ENCODE peak calls at places on chromosome 9, in six cellular contexts. S, D, I, W, Z and Q are unnamed samples.

GRCh38 chr9:22683393-22684075 is 236.9 kb downstream of the DMRTA1 start:
- DNase-seq in I (no peak), W (peak), D (peak), S (peak), Z (peak), Q (no peak)

GRCh38 chr9:73685786-73686185 is 534.1 kb downstream of the ANXA1 start:
- DNase-seq in W (no peak), D (no peak), S (no peak), Z (no peak), I (no peak), Q (no peak)

GRCh38 chr9:96490534-96491078 is 40.6 kb downstream of the HABP4 start:
- DNase-seq in I (no peak), W (no peak), D (no peak), S (no peak), Z (no peak), Q (no peak)

GRCh38 chr9:109321727-109322126 is 868 bp upstream of the EPB41L4B start:
- DNase-seq in Z (no peak), W (no peak), I (no peak), D (no peak), S (no peak), Q (no peak)

GRCh38 chr9:123769723-123770122 is 160.2 kb downstream of the DENND1A start:
- DNase-seq in Z (peak), W (no peak), S (no peak), D (no peak), I (no peak), Q (no peak)

GRCh38 chr9:6414291-6414690 is 1.3 kb downstream of the UHRF2 start:
- DNase-seq in I (no peak), Z (peak), W (peak), S (no peak), D (no peak), Q (no peak)

GRCh38 chr9:77805810-77806209 is 157.7 kb upstream of the GNA14 start:
- DNase-seq in W (no peak), S (no peak), D (no peak), Z (no peak), I (no peak), Q (no peak)

GRCh38 chr9:124411514-124412227 is 3.6 kb downstream of the PSMB7 start:
- DNase-seq in S (no peak), W (no peak), Z (peak), D (peak), I (no peak), Q (no peak)

GRCh38 chr9:85451680-85452079 is 290.1 kb downstream of the AGTPBP1 start:
- DNase-seq in I (no peak), D (no peak), Z (no peak), W (no peak), S (no peak), Q (no peak)

GRCh38 chr9:108750656-108751175 is 105.1 kb downstream of the ACTL7B start:
- DNase-seq in S (no peak), W (no peak), Z (no peak), I (no peak), D (no peak), Q (no peak)

GRCh38 chr9:93958875-93959682 is 3.9 kb upstream of the BARX1 start:
- DNase-seq in S (no peak), D (no peak), Z (peak), I (no peak), W (no peak), Q (peak)

GRCh38 chr9:133701981-133702797 is 36.0 kb downstream of the SARDH start:
- DNase-seq in D (no peak), S (peak), Z (no peak), I (peak), W (no peak), Q (no peak)

GRCh38 chr9:134069536-134070399 is 1.9 kb upstream of the BRD3 start:
- DNase-seq in S (no peak), I (no peak), D (no peak), Z (no peak), W (no peak), Q (no peak)

GRCh38 chr9:21028476-21028875 is 3.0 kb downstream of the HACD4 start:
- DNase-seq in D (no peak), I (no peak), S (no peak), Z (peak), W (no peak), Q (no peak)